ENCODE peak calls at places on chromosomes 13 and 19, in eight cellular contexts. L, U, V, S, H, C, I and J are unnamed samples.

GRCh38 chr19:43464089-43464775 is 1.2 kb downstream of the LYPD3 start:
- DNase-seq in L (no peak), U (peak; percentile 84), V (no peak), S (no peak), H (peak; percentile 70), C (peak; percentile 84), I (no peak), J (peak; percentile 81)

GRCh38 chr13:31045621-31046081 is 113.2 kb downstream of the TEX26 start:
- DNase-seq in L (peak; percentile 90), U (peak; percentile 86), V (peak; percentile 97), S (peak; percentile 43), H (peak; percentile 90), C (peak; percentile 28), I (peak; percentile 93), J (peak; percentile 83)

GRCh38 chr13:64546371-64546770 is 2683.8 kb downstream of the PCDH9 start:
- DNase-seq in L (no peak), U (no peak), V (no peak), S (no peak), H (no peak), C (no peak), I (peak; percentile 6), J (no peak)

GRCh38 chr13:76361868-76362267 is 524.3 kb downstream of the KCTD12 start:
- DNase-seq in L (no peak), U (no peak), V (no peak), S (no peak), H (no peak), C (no peak), I (no peak), J (no peak)

GRCh38 chr19:18428837-18429674 is 8.9 kb downstream of the ISYNA1 start:
- DNase-seq in L (peak; percentile 84), U (peak; percentile 77), V (peak; percentile 72), S (peak; percentile 81), H (no peak), C (peak; percentile 82), I (no peak), J (peak; percentile 77)

GRCh38 chr19:3655402-3656072 is 28.9 kb upstream of the CACTIN start:
- DNase-seq in L (no peak), U (peak; percentile 42), V (peak; percentile 95), S (no peak), H (no peak), C (no peak), I (peak; percentile 76), J (peak; percentile 37)

GRCh38 chr19:1609680-1610474 is 4.6 kb upstream of the UQCR11 start:
- DNase-seq in L (no peak), U (no peak), V (no peak), S (no peak), H (no peak), C (no peak), I (no peak), J (no peak)

GRCh38 chr13:59641758-59642157 is 522.0 kb downstream of the DIAPH3 start:
- DNase-seq in L (no peak), U (no peak), V (no peak), S (no peak), H (no peak), C (no peak), I (no peak), J (no peak)

GRCh38 chr13:59447846-59448620 is 715.7 kb downstream of the DIAPH3 start:
- DNase-seq in L (no peak), U (no peak), V (peak; percentile 75), S (no peak), H (no peak), C (no peak), I (no peak), J (no peak)

GRCh38 chr13:99086869-99087129 is 108.9 kb upstream of the DOCK9 start:
- DNase-seq in L (no peak), U (peak; percentile 44), V (no peak), S (no peak), H (no peak), C (no peak), I (no peak), J (peak; percentile 47)

GRCh38 chr19:57583521-57584416 is at the start of gene ZIK1:
- DNase-seq in L (no peak), U (peak; percentile 86), V (peak; percentile 92), S (peak; percentile 79), H (peak; percentile 90), C (peak; percentile 94), I (no peak), J (peak; percentile 84)

GRCh38 chr13:30739646-30740642 is 4.6 kb downstream of the ALOX5AP start:
- DNase-seq in L (peak; percentile 11), U (no peak), V (peak; percentile 95), S (peak; percentile 49), H (no peak), C (no peak), I (peak; percentile 94), J (no peak)

GRCh38 chr19:32058131-32058530 is 287.3 kb upstream of the ZNF507 start:
- DNase-seq in L (no peak), U (no peak), V (no peak), S (no peak), H (no peak), C (no peak), I (no peak), J (no peak)

GRCh38 chr19:55241935-55242464 is 13.4 kb upstream of the TMEM86B start:
- DNase-seq in L (no peak), U (no peak), V (no peak), S (no peak), H (no peak), C (no peak), I (no peak), J (no peak)

GRCh38 chr13:70985371-70985770 is 877.1 kb upstream of the KLHL1 start:
- DNase-seq in L (no peak), U (no peak), V (no peak), S (no peak), H (no peak), C (no peak), I (no peak), J (no peak)

GRCh38 chr13:75326173-75327131 is 155.5 kb downstream of the TBC1D4 start:
- DNase-seq in L (no peak), U (no peak), V (peak; percentile 53), S (peak; percentile 26), H (no peak), C (no peak), I (no peak), J (no peak)

GRCh38 chr13:34302596-34302995 is 484.6 kb downstream of the RFC3 start:
- DNase-seq in L (no peak), U (no peak), V (no peak), S (no peak), H (no peak), C (no peak), I (no peak), J (no peak)
- H3K4me1 ChIP-seq in L (peaks cover 12% of the 10 kb centered on the region), U (no peaks in the 10 kb centered on the region), V (no peaks in the 10 kb centered on the region), S (no peaks in the 10 kb centered on the region), H (no peaks in the 10 kb centered on the region), C (no peaks in the 10 kb centered on the region), I (no peaks in the 10 kb centered on the region), J (peaks cover 11% of the 10 kb centered on the region)

GRCh38 chr13:23950736-23951510 is 53.6 kb upstream of the C1QTNF9B start:
- DNase-seq in L (no peak), U (no peak), V (peak; percentile 7), S (no peak), H (no peak), C (no peak), I (no peak), J (no peak)
- TF ChIP-seq CTCF in L (no peak), U (no peak), V (no peak), S (no peak), H (no peak), C (no peak), I (no peak), J (no peak)

DNA sequence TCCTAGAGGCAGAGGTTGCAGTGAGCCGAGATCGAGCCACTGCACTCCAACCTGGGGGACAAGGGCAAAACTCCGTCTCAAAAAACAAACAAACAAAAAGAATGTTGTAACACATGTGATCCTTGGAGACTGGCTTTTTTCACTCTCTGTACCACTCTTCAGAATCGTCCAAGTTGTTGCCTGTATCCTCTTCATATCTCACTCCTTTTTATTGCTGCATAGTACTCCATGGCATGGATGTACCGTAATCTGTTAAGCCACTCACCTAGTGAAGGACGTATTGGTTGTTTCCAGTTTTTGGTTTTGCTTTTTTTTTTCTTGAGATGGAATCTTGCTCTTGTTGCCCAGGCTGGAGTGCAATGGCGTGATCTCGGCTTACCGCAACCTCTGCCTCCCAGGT is 7.0 kb upstream of the CD22 start:
- DNase-seq in L (no peak), U (no peak), V (no peak), S (no peak), H (no peak), C (no peak), I (no peak), J (no peak)
- H3K4me1 ChIP-seq in L (peaks cover 16% of the 10 kb centered on the region), U (no peaks in the 10 kb centered on the region), V (peaks cover 5% of the 10 kb centered on the region), S (no peaks in the 10 kb centered on the region), H (no peaks in the 10 kb centered on the region), C (peaks cover 5% of the 10 kb centered on the region), I (peaks cover 13% of the 10 kb centered on the region), J (no peaks in the 10 kb centered on the region)

DNA sequence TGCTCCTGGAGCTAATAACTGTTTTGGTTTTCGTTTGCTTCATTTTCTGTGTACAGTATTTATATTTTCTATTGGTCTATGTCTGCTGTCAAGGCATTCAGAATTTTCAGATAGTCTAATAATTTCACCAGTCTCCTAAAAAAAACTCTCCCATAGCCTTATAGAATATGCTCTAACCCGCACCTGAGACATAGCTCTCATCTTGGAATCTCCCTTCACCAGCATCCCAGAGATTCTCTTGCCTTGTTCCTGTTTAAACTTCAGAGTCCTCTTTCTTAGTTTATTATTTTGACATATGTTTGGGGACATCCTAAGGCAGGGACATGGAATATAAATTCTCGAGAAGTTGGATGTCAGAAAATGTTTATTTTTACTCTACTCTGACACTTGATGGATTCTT is 58.3 kb upstream of the MED4 start:
- DNase-seq in L (no peak), U (no peak), V (no peak), S (no peak), H (no peak), C (no peak), I (no peak), J (no peak)
- TF ChIP-seq CTCF in L (no peak), U (no peak), V (no peak), S (no peak), H (no peak), C (no peak), I (no peak), J (no peak)

GRCh38 chr19:2636897-2637683 is 65.4 kb downstream of the GNG7 start:
- DNase-seq in L (peak; percentile 52), U (peak; percentile 59), V (peak; percentile 31), S (peak; percentile 68), H (peak; percentile 74), C (peak; percentile 62), I (peak; percentile 58), J (peak; percentile 67)
- H3K4me1 ChIP-seq in L (peaks cover 10% of the 10 kb centered on the region), U (no peaks in the 10 kb centered on the region), V (peaks cover 5% of the 10 kb centered on the region), S (peaks cover 12% of the 10 kb centered on the region), H (no peaks in the 10 kb centered on the region), C (no peaks in the 10 kb centered on the region), I (peaks cover 15% of the 10 kb centered on the region), J (peaks cover 9% of the 10 kb centered on the region)

GRCh38 chr19:44954278-44954648 is 917 bp upstream of the CLPTM1 start:
- DNase-seq in L (no peak), U (no peak), V (no peak), S (no peak), H (no peak), C (no peak), I (no peak), J (no peak)
- TF ChIP-seq CTCF in L (no peak), U (no peak), V (no peak), S (no peak), H (no peak), C (no peak), I (no peak), J (no peak)

DNA sequence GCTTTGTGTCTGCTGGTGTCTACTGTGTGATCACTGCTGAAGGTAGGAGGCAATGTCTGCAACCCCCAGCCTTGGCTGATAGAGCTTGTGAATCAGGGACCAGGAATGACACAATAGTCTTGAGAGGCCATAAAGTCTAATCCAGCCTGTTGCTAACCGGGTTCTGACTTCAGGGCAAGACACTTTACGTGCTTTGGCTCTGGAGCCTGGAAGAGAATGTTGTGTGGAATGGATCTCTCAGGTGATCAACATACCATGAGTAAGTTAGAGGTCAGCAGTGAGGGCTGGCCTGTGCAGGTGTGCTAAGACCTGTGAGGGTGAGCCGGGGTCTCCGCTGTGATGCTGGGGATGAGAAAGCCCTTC is 5.6 kb downstream of the COL4A2 start:
- DNase-seq in L (peak; percentile 27), U (no peak), V (peak; percentile 93), S (no peak), H (no peak), C (peak; percentile 14), I (peak; percentile 73), J (no peak)
- H3K4me1 ChIP-seq in L (peaks cover 46% of the 10 kb centered on the region), U (no peaks in the 10 kb centered on the region), V (peaks cover 28% of the 10 kb centered on the region), S (no peaks in the 10 kb centered on the region), H (peaks cover 29% of the 10 kb centered on the region), C (peaks cover 78% of the 10 kb centered on the region), I (peaks cover 25% of the 10 kb centered on the region), J (peaks cover 23% of the 10 kb centered on the region)